ENCODE peak calls at places on chromosomes 1 and 21, in seven cellular contexts. X, U, F, D, K, Q and G are unnamed samples.

GRCh38 chr1:230381049-230381467 is 45.1 kb downstream of the PGBD5 start:
- DNase-seq in K (no peak), Q (no peak), D (no peak), F (no peak), U (no peak), X (no peak), G (no peak)

GRCh38 chr1:1853593-1854257 is 37.2 kb downstream of the GNB1 start:
- DNase-seq in D (no peak), F (no peak), K (no peak), X (no peak), Q (no peak), U (no peak), G (no peak)

GRCh38 chr1:6911974-6912373 is 126.7 kb downstream of the CAMTA1 start:
- DNase-seq in F (no peak), Q (no peak), D (peak; percentile 67), K (no peak), U (no peak), X (no peak), G (no peak)

GRCh38 chr1:204108312-204109141 is 35.6 kb downstream of the SOX13 start:
- DNase-seq in F (no peak), X (peak; percentile 93), K (no peak), D (no peak), U (no peak), Q (no peak), G (no peak)

GRCh38 chr1:180358649-180359048 is 128.6 kb downstream of the LHX4 start:
- DNase-seq in U (no peak), Q (no peak), F (no peak), D (peak; percentile 57), X (no peak), K (no peak), G (no peak)

GRCh38 chr1:58412071-58412580 is 134.4 kb downstream of the OMA1 start:
- DNase-seq in X (peak; percentile 44), K (peak; percentile 41), D (peak; percentile 46), Q (peak; percentile 85), F (no peak), U (no peak), G (peak; percentile 25)

GRCh38 chr1:152442765-152443164 is 28.7 kb upstream of the CRNN start:
- DNase-seq in X (no peak), U (no peak), D (peak; percentile 83), Q (peak; percentile 22), K (peak; percentile 16), F (no peak), G (no peak)

GRCh38 chr1:80962559-80962958 is 838.2 kb upstream of the ADGRL2 start:
- DNase-seq in K (no peak), Q (no peak), F (no peak), U (no peak), X (no peak), D (no peak), G (no peak)

GRCh38 chr1:24236170-24237045 is 49.3 kb upstream of the IFNLR1 start:
- DNase-seq in Q (peak; percentile 51), K (peak; percentile 35), F (peak; percentile 85), X (peak; percentile 46), U (no peak), D (peak; percentile 78), G (no peak)

GRCh38 chr1:85581138-85581801 is 709 bp downstream of the CCN1 start:
- DNase-seq in X (peak; percentile 91), D (peak; percentile 89), F (peak; percentile 72), Q (peak; percentile 57), K (peak; percentile 87), U (no peak), G (no peak)

GRCh38 chr1:22876359-22877111 is 96.1 kb downstream of the LACTBL1 start:
- DNase-seq in X (peak; percentile 74), U (no peak), K (peak; percentile 77), F (no peak), Q (peak; percentile 11), D (peak; percentile 82), G (no peak)

GRCh38 chr1:236844499-236845271 is 49.6 kb downstream of the MTR start:
- DNase-seq in D (peak; percentile 41), U (no peak), X (peak; percentile 56), Q (peak; percentile 72), F (no peak), K (peak; percentile 34), G (no peak)

GRCh38 chr1:53031732-53032131 is 30.3 kb upstream of the PODN start:
- DNase-seq in K (no peak), F (no peak), Q (no peak), X (no peak), D (no peak), U (no peak), G (no peak)

GRCh38 chr1:43354471-43354870 is 4.3 kb upstream of the CDC20 start:
- DNase-seq in D (no peak), U (no peak), F (no peak), K (no peak), X (no peak), Q (no peak), G (no peak)

GRCh38 chr1:94769551-94769950 is 50.6 kb upstream of the SLC44A3 start:
- DNase-seq in X (no peak), F (no peak), Q (no peak), D (peak; percentile 13), U (no peak), K (no peak), G (no peak)

GRCh38 chr21:23725576-23725975 is 1881.7 kb downstream of the MRPL39 start:
- DNase-seq in X (no peak), K (no peak), Q (no peak), U (no peak), F (no peak), D (no peak), G (no peak)

GRCh38 chr1:167551359-167551758 is 2.2 kb downstream of the CREG1 start:
- DNase-seq in U (no peak), D (no peak), X (no peak), Q (no peak), F (no peak), K (no peak), G (no peak)

GRCh38 chr1:205229399-205229861 is 1.7 kb downstream of the TMCC2 start:
- DNase-seq in Q (peak; percentile 45), D (peak; percentile 54), F (peak; percentile 85), K (peak; percentile 40), U (peak; percentile 14), X (peak; percentile 82), G (peak; percentile 73)

GRCh38 chr1:10537082-10537766 is 62.5 kb downstream of the PEX14 start:
- DNase-seq in U (no peak), X (no peak), F (no peak), K (no peak), Q (no peak), D (no peak), G (no peak)

GRCh38 chr1:4033732-4034131 is 133.7 kb upstream of the C1orf174 start:
- DNase-seq in F (no peak), X (peak; percentile 62), K (no peak), Q (no peak), D (no peak), U (no peak), G (no peak)

GRCh38 chr1:47752048-47752451 is 245.1 kb downstream of the TRABD2B start:
- DNase-seq in X (peak; percentile 81), K (no peak), U (no peak), Q (peak; percentile 8), D (no peak), F (no peak), G (no peak)

GRCh38 chr1:208129057-208129456 is 115.1 kb downstream of the PLXNA2 start:
- DNase-seq in K (no peak), F (no peak), Q (no peak), D (no peak), X (no peak), U (no peak), G (no peak)

GRCh38 chr1:69320679-69321310 is 246.9 kb upstream of the LRRC7 start:
- DNase-seq in X (no peak), D (no peak), Q (no peak), F (no peak), U (no peak), K (no peak), G (no peak)

GRCh38 chr1:32208891-32209309 is at the start of gene DCDC2B:
- DNase-seq in K (peak; percentile 60), D (peak; percentile 60), F (no peak), U (no peak), X (no peak), Q (peak; percentile 44), G (no peak)

GRCh38 chr1:19007491-19008441 is 51.3 kb upstream of the IFFO2 start:
- DNase-seq in K (no peak), U (no peak), Q (no peak), F (no peak), D (peak; percentile 5), X (no peak), G (no peak)

GRCh38 chr1:246338546-246338945 is 168.5 kb downstream of the SMYD3 start:
- DNase-seq in U (no peak), F (no peak), Q (no peak), D (no peak), K (no peak), X (no peak), G (no peak)